ENCODE peak calls at places on chromosomes 12 and 14, in six cellular contexts. Z is mesenchymal stem cell, G is neuronal stem cell, Q is IMR-90, N is H9, W is H1. O is an unnamed sample.

GRCh38 chr12:113899844-113900471 is 66.2 kb downstream of the RBM19 start:
- DNase-seq in Z (no peak), G (no peak), Q (no peak), N (peak; percentile 57), W (no peak), O (peak; percentile 40)

GRCh38 chr12:89610366-89610765 is 84.5 kb upstream of the POC1B start:
- DNase-seq in Z (no peak), G (no peak), Q (no peak), N (no peak), W (no peak), O (no peak)

GRCh38 chr12:57476162-57476992 is 3.3 kb downstream of the ARHGAP9 start:
- DNase-seq in Z (no peak), G (no peak), Q (no peak), N (peak; percentile 64), W (no peak), O (no peak)

GRCh38 chr14:32342151-32342853 is 13.2 kb downstream of the AKAP6 start:
- DNase-seq in Z (no peak), G (no peak), Q (no peak), N (no peak), W (no peak), O (peak; percentile 39)

GRCh38 chr12:89733579-89734201 is 25.1 kb upstream of the ATP2B1 start:
- DNase-seq in Z (peak; percentile 93), G (no peak), Q (peak; percentile 90), N (no peak), W (no peak), O (no peak)

GRCh38 chr12:101696477-101697196 is 803 bp upstream of the CHPT1 start:
- DNase-seq in Z (no peak), G (no peak), Q (no peak), N (no peak), W (no peak), O (no peak)

GRCh38 chr14:100400115-100400514 is 77.0 kb downstream of the SLC25A47 start:
- DNase-seq in Z (no peak), G (no peak), Q (no peak), N (no peak), W (no peak), O (no peak)

GRCh38 chr12:751828-752672 is at the start of gene WNK1:
- DNase-seq in Z (peak; percentile 99), G (peak; percentile 98), Q (peak; percentile 99), N (peak; percentile 99), W (peak; percentile 92), O (peak; percentile 100)

GRCh38 chr14:75911883-75912282 is 69.9 kb downstream of the TGFB3 start:
- DNase-seq in Z (no peak), G (peak; percentile 60), Q (no peak), N (peak; percentile 81), W (peak; percentile 29), O (peak; percentile 90)

GRCh38 chr12:46921048-46921753 is 95.4 kb upstream of the SLC38A4 start:
- DNase-seq in Z (peak; percentile 76), G (no peak), Q (peak; percentile 82), N (no peak), W (no peak), O (no peak)

GRCh38 chr14:94481468-94482131 is 5.6 kb upstream of the SERPINA9 start:
- DNase-seq in Z (no peak), G (no peak), Q (peak; percentile 55), N (no peak), W (no peak), O (no peak)

GRCh38 chr12:48958049-48958388 is 732 bp upstream of the ARF3 start:
- DNase-seq in Z (no peak), G (no peak), Q (no peak), N (no peak), W (no peak), O (no peak)
- H4K8ac ChIP-seq in Z (no peak overlapping the region), G (no peak overlapping the region), Q (peak overlapping the region; percentile 86), N (no peak overlapping the region), W (no peak overlapping the region), O (no peak overlapping the region)

DNA sequence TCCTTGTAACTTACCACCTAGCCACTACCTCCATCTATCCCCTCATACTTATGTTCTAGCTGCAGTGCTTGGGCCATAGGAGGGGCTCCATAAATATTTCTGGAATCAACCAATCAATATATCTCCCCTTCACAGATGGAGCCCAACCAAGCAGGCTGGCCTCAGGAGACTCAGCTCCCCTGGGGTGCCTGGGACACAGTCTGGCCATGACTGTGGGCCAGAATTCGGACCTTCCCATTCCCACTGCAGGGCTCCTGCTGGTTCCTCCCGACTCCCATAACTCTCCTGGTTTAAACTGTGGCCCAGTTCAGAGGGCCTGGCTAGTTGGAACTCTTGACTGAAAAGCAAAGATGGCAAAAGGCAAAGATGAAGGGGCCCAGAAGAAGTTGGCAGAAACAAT is 13.0 kb downstream of the TTC7B start:
- DNase-seq in Z (no peak), G (no peak), Q (no peak), N (no peak), W (no peak), O (no peak)
- H2BK120ac ChIP-seq in Z (no peak overlapping the region), G (no peak overlapping the region), Q (no peak overlapping the region), N (peak overlapping the region; percentile 39), W (no peak overlapping the region), O (no peak overlapping the region)

DNA sequence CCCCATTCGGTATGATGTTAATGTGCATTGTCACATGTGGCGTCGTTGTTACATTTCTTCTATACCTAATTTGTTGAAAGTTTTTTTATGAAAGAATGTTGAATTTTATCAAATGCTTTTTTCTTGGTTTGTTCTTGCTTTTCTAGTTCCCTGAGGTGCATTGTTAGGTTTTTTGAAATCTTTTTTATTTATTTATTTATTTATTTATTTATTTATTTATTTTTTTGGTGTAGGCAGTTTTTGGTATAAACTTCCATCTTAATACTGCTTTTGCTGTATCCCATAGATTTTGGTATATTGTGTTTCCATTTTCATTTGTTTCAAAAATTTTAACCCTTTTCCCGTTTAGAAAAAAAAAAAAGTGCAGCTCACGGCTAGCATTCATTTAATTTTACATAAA is 121.1 kb upstream of the HMGA2 start:
- DNase-seq in Z (no peak), G (no peak), Q (no peak), N (no peak), W (no peak), O (no peak)
- H4K8ac ChIP-seq in Z (no peak overlapping the region), G (no peak overlapping the region), Q (no peak overlapping the region), N (no peak overlapping the region), W (no peak overlapping the region), O (no peak overlapping the region)

GRCh38 chr12:6193853-6194815 is 6.1 kb upstream of the CD9 start:
- DNase-seq in Z (peak; percentile 44), G (no peak), Q (peak; percentile 58), N (peak; percentile 93), W (no peak), O (peak; percentile 96)

GRCh38 chr12:6195665-6196535 is 4.3 kb upstream of the CD9 start:
- DNase-seq in Z (peak; percentile 92), G (peak; percentile 82), Q (peak; percentile 91), N (peak; percentile 96), W (peak; percentile 84), O (peak; percentile 94)

GRCh38 chr12:6187948-6188793 is 12.0 kb upstream of the CD9 start:
- DNase-seq in Z (no peak), G (no peak), Q (no peak), N (no peak), W (no peak), O (no peak)

GRCh38 chr12:6188954-6189353 is 11.2 kb upstream of the CD9 start:
- DNase-seq in Z (no peak), G (no peak), Q (no peak), N (no peak), W (no peak), O (no peak)

GRCh38 chr12:6192604-6193380 is 7.4 kb upstream of the CD9 start:
- DNase-seq in Z (no peak), G (no peak), Q (no peak), N (no peak), W (no peak), O (no peak)
- H2BK120ac ChIP-seq in Z (no peak overlapping the region), G (no peak overlapping the region), Q (peak overlapping the region; percentile 11), N (no peak overlapping the region), W (no peak overlapping the region), O (no peak overlapping the region)

DNA sequence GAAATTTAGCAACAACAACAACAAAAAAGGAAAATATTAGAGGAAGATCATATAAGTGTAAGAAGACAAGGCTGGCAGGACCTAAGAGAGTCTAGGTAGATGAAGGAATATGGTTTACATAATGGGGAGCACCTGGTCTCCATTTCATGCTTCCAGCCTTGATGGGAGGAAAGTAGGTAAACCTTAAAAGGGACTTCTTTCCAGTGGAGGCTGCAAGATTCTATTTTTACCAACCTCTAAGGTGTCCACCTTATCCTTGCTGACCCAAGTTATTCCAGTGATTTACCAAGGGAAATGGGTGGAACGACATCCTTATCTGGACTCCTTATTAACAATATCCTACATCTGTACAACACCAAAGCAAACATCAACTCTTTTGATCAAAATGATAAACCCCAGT is 30.0 kb downstream of the DAD1 start:
- DNase-seq in Z (no peak), G (no peak), Q (no peak), N (no peak), W (no peak), O (no peak)
- H4K8ac ChIP-seq in Z (no peak overlapping the region), G (no peak overlapping the region), Q (no peak overlapping the region), N (no peak overlapping the region), W (no peak overlapping the region), O (no peak overlapping the region)

GRCh38 chr12:51275088-51275487 is 4.9 kb upstream of the SMAGP start:
- DNase-seq in Z (no peak), G (no peak), Q (no peak), N (no peak), W (no peak), O (peak; percentile 13)
- H2BK120ac ChIP-seq in Z (no peak overlapping the region), G (no peak overlapping the region), Q (no peak overlapping the region), N (no peak overlapping the region), W (no peak overlapping the region), O (no peak overlapping the region)